ENCODE peak calls at places on chromosomes 5 and 9, in ten cellular contexts. One of them, this sample, is unnamed. For H3K9me3, the result is how much of the 10 kb centered on the place peaks cover.

GRCh38 chr5:124342027-124342471 is 404.4 kb downstream of the ZNF608 start:
- DNase-seq in H1: no peak
- DNase-seq in sigmoid colon: peak
- DNase-seq in tibial nerve: no peak
- DNase-seq in ovary: peak
- DNase-seq in SK-N-SH: no peak
- DNase-seq in stomach: no peak
- DNase-seq in transverse colon: no peak
- DNase-seq in A549: no peak
- DNase-seq in GM12878: no peak
- DNase-seq in this sample: no peak

GRCh38 chr5:76367623-76368366 is 35.3 kb upstream of the IQGAP2 start:
- DNase-seq in H1: no peak
- DNase-seq in sigmoid colon: no peak
- DNase-seq in tibial nerve: no peak
- DNase-seq in ovary: no peak
- DNase-seq in SK-N-SH: no peak
- DNase-seq in stomach: no peak
- DNase-seq in transverse colon: no peak
- DNase-seq in A549: no peak
- DNase-seq in GM12878: peak
- DNase-seq in this sample: no peak

GRCh38 chr5:68279960-68280359 is 64.4 kb downstream of the PIK3R1 start:
- DNase-seq in H1: no peak
- DNase-seq in sigmoid colon: no peak
- DNase-seq in tibial nerve: no peak
- DNase-seq in ovary: no peak
- DNase-seq in SK-N-SH: no peak
- DNase-seq in stomach: no peak
- DNase-seq in transverse colon: no peak
- DNase-seq in A549: no peak
- DNase-seq in GM12878: no peak
- DNase-seq in this sample: no peak

GRCh38 chr9:111178361-111179043 is 140.2 kb upstream of the LPAR1 start:
- DNase-seq in H1: no peak
- DNase-seq in sigmoid colon: no peak
- DNase-seq in tibial nerve: no peak
- DNase-seq in ovary: no peak
- DNase-seq in SK-N-SH: no peak
- DNase-seq in stomach: no peak
- DNase-seq in transverse colon: no peak
- DNase-seq in A549: no peak
- DNase-seq in GM12878: no peak
- DNase-seq in this sample: no peak

GRCh38 chr9:16057541-16057940 is 504.7 kb downstream of the CCDC171 start:
- DNase-seq in H1: no peak
- DNase-seq in sigmoid colon: no peak
- DNase-seq in tibial nerve: no peak
- DNase-seq in ovary: no peak
- DNase-seq in SK-N-SH: no peak
- DNase-seq in stomach: no peak
- DNase-seq in transverse colon: no peak
- DNase-seq in A549: no peak
- DNase-seq in GM12878: no peak
- DNase-seq in this sample: no peak

GRCh38 chr9:64773491-64773931 is 511.5 kb downstream of the FOXD4L5 start:
- DNase-seq in H1: no peak
- DNase-seq in sigmoid colon: no peak
- DNase-seq in tibial nerve: peak
- DNase-seq in ovary: no peak
- DNase-seq in SK-N-SH: peak
- DNase-seq in stomach: peak
- DNase-seq in transverse colon: peak
- DNase-seq in A549: no peak
- DNase-seq in GM12878: no peak
- DNase-seq in this sample: no peak

GRCh38 chr9:98978231-98978681 is 34.5 kb downstream of the COL15A1 start:
- DNase-seq in H1: no peak
- DNase-seq in sigmoid colon: peak
- DNase-seq in tibial nerve: no peak
- DNase-seq in ovary: no peak
- DNase-seq in SK-N-SH: no peak
- DNase-seq in stomach: no peak
- DNase-seq in transverse colon: no peak
- DNase-seq in A549: no peak
- DNase-seq in GM12878: no peak
- DNase-seq in this sample: no peak

GRCh38 chr5:8905021-8905420 is 640.9 kb downstream of the SEMA5A start:
- DNase-seq in H1: no peak
- DNase-seq in sigmoid colon: no peak
- DNase-seq in tibial nerve: no peak
- DNase-seq in ovary: no peak
- DNase-seq in SK-N-SH: no peak
- DNase-seq in stomach: no peak
- DNase-seq in transverse colon: peak
- DNase-seq in A549: no peak
- DNase-seq in GM12878: no peak
- DNase-seq in this sample: no peak

GRCh38 chr9:77010527-77010926 is 8.9 kb upstream of the FOXB2 start:
- DNase-seq in H1: no peak
- DNase-seq in sigmoid colon: no peak
- DNase-seq in tibial nerve: no peak
- DNase-seq in ovary: no peak
- DNase-seq in SK-N-SH: no peak
- DNase-seq in stomach: no peak
- DNase-seq in transverse colon: no peak
- DNase-seq in A549: no peak
- DNase-seq in GM12878: no peak
- DNase-seq in this sample: no peak

GRCh38 chr9:127852829-127853228 is 1.6 kb downstream of the ENG start:
- DNase-seq in H1: no peak
- DNase-seq in sigmoid colon: no peak
- DNase-seq in tibial nerve: no peak
- DNase-seq in ovary: no peak
- DNase-seq in SK-N-SH: no peak
- DNase-seq in stomach: no peak
- DNase-seq in transverse colon: no peak
- DNase-seq in A549: no peak
- DNase-seq in GM12878: no peak
- DNase-seq in this sample: no peak

GRCh38 chr9:137447722-137448568 is 6.8 kb upstream of the ENTPD8 start:
- DNase-seq in H1: no peak
- DNase-seq in sigmoid colon: no peak
- DNase-seq in tibial nerve: no peak
- DNase-seq in ovary: peak
- DNase-seq in SK-N-SH: no peak
- DNase-seq in stomach: no peak
- DNase-seq in transverse colon: peak
- DNase-seq in A549: no peak
- DNase-seq in GM12878: no peak
- DNase-seq in this sample: peak

GRCh38 chr5:159218595-159219023 is 9.3 kb upstream of the RNF145 start:
- DNase-seq in H1: no peak
- DNase-seq in sigmoid colon: no peak
- DNase-seq in tibial nerve: no peak
- DNase-seq in ovary: no peak
- DNase-seq in SK-N-SH: no peak
- DNase-seq in stomach: no peak
- DNase-seq in transverse colon: no peak
- DNase-seq in A549: no peak
- DNase-seq in GM12878: no peak
- DNase-seq in this sample: no peak

GRCh38 chr9:38178282-38178681 is 109.3 kb upstream of the SHB start:
- DNase-seq in H1: no peak
- DNase-seq in sigmoid colon: no peak
- DNase-seq in tibial nerve: no peak
- DNase-seq in ovary: no peak
- DNase-seq in SK-N-SH: no peak
- DNase-seq in stomach: no peak
- DNase-seq in transverse colon: no peak
- DNase-seq in A549: no peak
- DNase-seq in GM12878: no peak
- DNase-seq in this sample: peak

GRCh38 chr5:69211200-69211599 is 21.8 kb downstream of the CENPH start:
- DNase-seq in H1: no peak
- DNase-seq in sigmoid colon: no peak
- DNase-seq in tibial nerve: no peak
- DNase-seq in ovary: no peak
- DNase-seq in SK-N-SH: no peak
- DNase-seq in stomach: no peak
- DNase-seq in transverse colon: no peak
- DNase-seq in A549: no peak
- DNase-seq in GM12878: no peak
- DNase-seq in this sample: no peak

GRCh38 chr5:11563822-11564221 is 340.4 kb downstream of the CTNND2 start:
- DNase-seq in H1: no peak
- DNase-seq in sigmoid colon: no peak
- DNase-seq in tibial nerve: no peak
- DNase-seq in ovary: no peak
- DNase-seq in SK-N-SH: no peak
- DNase-seq in stomach: no peak
- DNase-seq in transverse colon: no peak
- DNase-seq in A549: no peak
- DNase-seq in GM12878: no peak
- DNase-seq in this sample: no peak

GRCh38 chr9:124665391-124666058 is 105.6 kb downstream of the NR6A1 start:
- DNase-seq in H1: no peak
- DNase-seq in sigmoid colon: no peak
- DNase-seq in tibial nerve: no peak
- DNase-seq in ovary: no peak
- DNase-seq in SK-N-SH: no peak
- DNase-seq in stomach: no peak
- DNase-seq in transverse colon: no peak
- DNase-seq in A549: no peak
- DNase-seq in GM12878: no peak
- DNase-seq in this sample: no peak

GRCh38 chr5:83124593-83124992 is 47.2 kb downstream of the XRCC4 start:
- DNase-seq in H1: no peak
- DNase-seq in sigmoid colon: no peak
- DNase-seq in tibial nerve: no peak
- DNase-seq in ovary: no peak
- DNase-seq in SK-N-SH: no peak
- DNase-seq in stomach: no peak
- DNase-seq in transverse colon: no peak
- DNase-seq in A549: no peak
- DNase-seq in GM12878: no peak
- DNase-seq in this sample: no peak
- H3K9me3 ChIP-seq in H1: under half
- H3K9me3 ChIP-seq in sigmoid colon: under half
- H3K9me3 ChIP-seq in tibial nerve: under half
- H3K9me3 ChIP-seq in ovary: under half
- H3K9me3 ChIP-seq in SK-N-SH: under half
- H3K9me3 ChIP-seq in stomach: under half
- H3K9me3 ChIP-seq in transverse colon: under half
- H3K9me3 ChIP-seq in A549: under half
- H3K9me3 ChIP-seq in GM12878: under half
- H3K9me3 ChIP-seq in this sample: under half

DNA sequence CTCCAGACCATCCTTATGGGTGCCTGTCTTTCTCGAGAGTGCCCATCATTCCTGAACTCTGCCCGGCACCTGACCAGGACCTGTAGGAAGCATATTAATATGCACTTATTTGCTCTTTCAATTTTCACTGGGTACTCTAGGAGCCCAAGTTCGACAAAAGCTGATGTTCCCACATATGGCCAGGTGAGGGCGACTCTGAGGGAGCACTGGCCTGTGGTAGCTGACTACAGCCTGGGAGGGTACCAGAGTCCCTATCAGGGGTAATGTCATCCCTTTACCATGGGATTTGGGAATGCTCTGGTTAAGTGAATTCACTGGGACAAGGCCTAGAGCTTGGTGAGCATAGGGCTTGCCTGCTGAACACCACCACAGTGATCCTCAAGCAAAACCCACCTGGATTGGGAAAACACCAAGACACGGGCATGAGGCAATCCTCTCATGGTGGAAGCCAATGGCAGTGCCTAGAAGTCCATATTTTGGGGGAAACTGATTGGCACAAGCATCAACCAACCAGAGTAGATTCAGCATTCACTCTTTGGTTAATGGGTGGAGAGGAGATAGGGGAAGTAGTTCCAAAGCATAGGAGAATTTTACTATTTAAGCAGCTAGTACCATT is 112.2 kb downstream of the MTX3 start:
- DNase-seq in H1: peak
- DNase-seq in sigmoid colon: no peak
- DNase-seq in tibial nerve: no peak
- DNase-seq in ovary: no peak
- DNase-seq in SK-N-SH: peak
- DNase-seq in stomach: no peak
- DNase-seq in transverse colon: no peak
- DNase-seq in A549: peak
- DNase-seq in GM12878: no peak
- DNase-seq in this sample: no peak
- TF ChIP-seq EP300 in H1: no peak
- TF ChIP-seq EP300 in sigmoid colon: no peak
- TF ChIP-seq EP300 in tibial nerve: no peak
- TF ChIP-seq EP300 in ovary: no peak
- TF ChIP-seq EP300 in SK-N-SH: no peak
- TF ChIP-seq EP300 in stomach: no peak
- TF ChIP-seq EP300 in transverse colon: no peak
- TF ChIP-seq EP300 in A549: no peak
- TF ChIP-seq EP300 in GM12878: no peak
- TF ChIP-seq EP300 in this sample: no peak

GRCh38 chr5:141420855-141421488 is at the start of gene PCDHGA11:
- DNase-seq in H1: no peak
- DNase-seq in sigmoid colon: no peak
- DNase-seq in tibial nerve: no peak
- DNase-seq in ovary: no peak
- DNase-seq in SK-N-SH: no peak
- DNase-seq in stomach: no peak
- DNase-seq in transverse colon: no peak
- DNase-seq in A549: no peak
- DNase-seq in GM12878: peak
- DNase-seq in this sample: peak
- H3K9me3 ChIP-seq in H1: under half
- H3K9me3 ChIP-seq in sigmoid colon: half or more
- H3K9me3 ChIP-seq in tibial nerve: half or more
- H3K9me3 ChIP-seq in ovary: under half
- H3K9me3 ChIP-seq in SK-N-SH: under half
- H3K9me3 ChIP-seq in stomach: half or more
- H3K9me3 ChIP-seq in transverse colon: half or more
- H3K9me3 ChIP-seq in A549: half or more
- H3K9me3 ChIP-seq in GM12878: under half
- H3K9me3 ChIP-seq in this sample: half or more

GRCh38 chr9:113955076-113955752 is 79.1 kb downstream of the ZNF618 start:
- DNase-seq in H1: no peak
- DNase-seq in sigmoid colon: no peak
- DNase-seq in tibial nerve: no peak
- DNase-seq in ovary: no peak
- DNase-seq in SK-N-SH: no peak
- DNase-seq in stomach: no peak
- DNase-seq in transverse colon: no peak
- DNase-seq in A549: no peak
- DNase-seq in GM12878: no peak
- DNase-seq in this sample: no peak
- TF ChIP-seq EP300 in H1: no peak
- TF ChIP-seq EP300 in sigmoid colon: no peak
- TF ChIP-seq EP300 in tibial nerve: no peak
- TF ChIP-seq EP300 in ovary: no peak
- TF ChIP-seq EP300 in SK-N-SH: no peak
- TF ChIP-seq EP300 in stomach: no peak
- TF ChIP-seq EP300 in transverse colon: no peak
- TF ChIP-seq EP300 in A549: no peak
- TF ChIP-seq EP300 in GM12878: no peak
- TF ChIP-seq EP300 in this sample: no peak